ENCODE peak calls at places on chromosome 21, in six cellular contexts. One of them, this sample, is unnamed.

GRCh38 chr21:21291883-21292569 is 293.8 kb downstream of the NCAM2 start:
- DNase-seq in activated B cell treated with CpG ODN at 0.5 μM for 24 hours: no peak
- DNase-seq in NB4: no peak
- DNase-seq in GM13976: no peak
- DNase-seq in BJ: no peak
- DNase-seq in fibroblast of pulmonary artery: no peak
- DNase-seq in this sample: no peak

GRCh38 chr21:38438476-38438893 is 59.8 kb downstream of the ERG start:
- DNase-seq in NB4: peak
- DNase-seq in activated B cell treated with CpG ODN at 0.5 μM for 24 hours: no peak
- DNase-seq in GM13976: no peak
- DNase-seq in fibroblast of pulmonary artery: peak
- DNase-seq in BJ: peak
- DNase-seq in this sample: peak

GRCh38 chr21:41961282-41961701 is 7.5 kb upstream of the C2CD2 start:
- DNase-seq in GM13976: peak
- DNase-seq in BJ: no peak
- DNase-seq in activated B cell treated with CpG ODN at 0.5 μM for 24 hours: no peak
- DNase-seq in NB4: no peak
- DNase-seq in fibroblast of pulmonary artery: no peak
- DNase-seq in this sample: no peak

GRCh38 chr21:44424608-44425306 is 30.6 kb upstream of the LRRC3 start:
- DNase-seq in NB4: no peak
- DNase-seq in GM13976: no peak
- DNase-seq in activated B cell treated with CpG ODN at 0.5 μM for 24 hours: no peak
- DNase-seq in fibroblast of pulmonary artery: no peak
- DNase-seq in BJ: no peak
- DNase-seq in this sample: no peak

GRCh38 chr21:26795866-26796329 is 49.3 kb downstream of the ADAMTS1 start:
- DNase-seq in fibroblast of pulmonary artery: peak
- DNase-seq in activated B cell treated with CpG ODN at 0.5 μM for 24 hours: no peak
- DNase-seq in NB4: no peak
- DNase-seq in GM13976: no peak
- DNase-seq in BJ: peak
- DNase-seq in this sample: peak

GRCh38 chr21:26909972-26910371 is 56.9 kb downstream of the ADAMTS5 start:
- DNase-seq in GM13976: no peak
- DNase-seq in fibroblast of pulmonary artery: no peak
- DNase-seq in activated B cell treated with CpG ODN at 0.5 μM for 24 hours: no peak
- DNase-seq in NB4: no peak
- DNase-seq in BJ: no peak
- DNase-seq in this sample: no peak

GRCh38 chr21:35100351-35100771 is 51.3 kb upstream of the RUNX1 start:
- DNase-seq in BJ: no peak
- DNase-seq in activated B cell treated with CpG ODN at 0.5 μM for 24 hours: no peak
- DNase-seq in fibroblast of pulmonary artery: no peak
- DNase-seq in GM13976: no peak
- DNase-seq in NB4: no peak
- DNase-seq in this sample: no peak

GRCh38 chr21:41677671-41678015 is 89.2 kb downstream of the RIPK4 start:
- DNase-seq in GM13976: no peak
- DNase-seq in NB4: no peak
- DNase-seq in activated B cell treated with CpG ODN at 0.5 μM for 24 hours: no peak
- DNase-seq in BJ: no peak
- DNase-seq in fibroblast of pulmonary artery: no peak
- DNase-seq in this sample: peak

GRCh38 chr21:45388011-45388521 is 16.9 kb upstream of the COL18A1 start:
- DNase-seq in fibroblast of pulmonary artery: no peak
- DNase-seq in NB4: no peak
- DNase-seq in GM13976: no peak
- DNase-seq in activated B cell treated with CpG ODN at 0.5 μM for 24 hours: no peak
- DNase-seq in BJ: no peak
- DNase-seq in this sample: no peak

GRCh38 chr21:41449613-41450012 is 23.6 kb downstream of the MX1 start:
- DNase-seq in NB4: no peak
- DNase-seq in fibroblast of pulmonary artery: no peak
- DNase-seq in BJ: no peak
- DNase-seq in GM13976: no peak
- DNase-seq in activated B cell treated with CpG ODN at 0.5 μM for 24 hours: no peak
- DNase-seq in this sample: no peak

GRCh38 chr21:42471716-42472330 is 24.2 kb downstream of the RSPH1 start:
- DNase-seq in fibroblast of pulmonary artery: no peak
- DNase-seq in NB4: no peak
- DNase-seq in activated B cell treated with CpG ODN at 0.5 μM for 24 hours: peak
- DNase-seq in BJ: no peak
- DNase-seq in GM13976: no peak
- DNase-seq in this sample: no peak

GRCh38 chr21:46145159-46145839 is 10.1 kb downstream of the FTCD start:
- DNase-seq in NB4: no peak
- DNase-seq in activated B cell treated with CpG ODN at 0.5 μM for 24 hours: no peak
- DNase-seq in fibroblast of pulmonary artery: no peak
- DNase-seq in BJ: no peak
- DNase-seq in GM13976: no peak
- DNase-seq in this sample: no peak

DNA sequence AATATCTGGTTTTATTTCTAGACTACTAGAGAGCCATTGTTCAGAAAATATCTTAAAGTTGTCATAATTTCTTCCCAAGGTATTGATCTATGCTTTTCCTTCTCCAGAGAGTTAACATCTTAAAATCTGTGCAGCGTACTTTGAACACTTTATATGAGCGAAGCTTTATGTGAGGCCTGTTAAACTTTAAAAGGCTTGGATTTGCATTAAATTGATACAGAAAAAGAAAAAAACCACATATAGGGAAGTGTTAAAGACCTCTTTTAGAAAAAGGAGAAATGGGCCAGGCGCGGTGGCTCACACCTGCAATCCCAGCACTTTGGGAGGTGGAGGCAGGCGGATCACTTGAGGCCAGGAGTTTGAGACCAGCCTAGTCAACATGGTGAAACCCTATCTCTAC is 59.2 kb upstream of the MORC3 start:
- DNase-seq in activated B cell treated with CpG ODN at 0.5 μM for 24 hours: no peak
- DNase-seq in fibroblast of pulmonary artery: no peak
- DNase-seq in NB4: no peak
- DNase-seq in BJ: no peak
- DNase-seq in GM13976: no peak
- DNase-seq in this sample: no peak
- TF ChIP-seq CTCF in activated B cell treated with CpG ODN at 0.5 μM for 24 hours: no peak
- TF ChIP-seq CTCF in fibroblast of pulmonary artery: no peak
- TF ChIP-seq CTCF in NB4: no peak
- TF ChIP-seq CTCF in BJ: no peak
- TF ChIP-seq CTCF in GM13976: no peak
- TF ChIP-seq CTCF in this sample: peak

GRCh38 chr21:37062592-37062933 is 10.3 kb downstream of the PIGP start:
- DNase-seq in NB4: no peak
- DNase-seq in BJ: no peak
- DNase-seq in activated B cell treated with CpG ODN at 0.5 μM for 24 hours: no peak
- DNase-seq in fibroblast of pulmonary artery: no peak
- DNase-seq in GM13976: no peak
- DNase-seq in this sample: no peak

GRCh38 chr21:37059181-37059580 is 13.7 kb downstream of the PIGP start:
- DNase-seq in BJ: no peak
- DNase-seq in fibroblast of pulmonary artery: no peak
- DNase-seq in NB4: no peak
- DNase-seq in activated B cell treated with CpG ODN at 0.5 μM for 24 hours: no peak
- DNase-seq in GM13976: no peak
- DNase-seq in this sample: no peak

GRCh38 chr21:37057614-37058013 is 15.3 kb downstream of the PIGP start:
- DNase-seq in GM13976: no peak
- DNase-seq in BJ: no peak
- DNase-seq in activated B cell treated with CpG ODN at 0.5 μM for 24 hours: no peak
- DNase-seq in NB4: no peak
- DNase-seq in fibroblast of pulmonary artery: no peak
- DNase-seq in this sample: no peak

GRCh38 chr21:37061926-37062591 is 10.8 kb downstream of the PIGP start:
- DNase-seq in GM13976: no peak
- DNase-seq in BJ: no peak
- DNase-seq in fibroblast of pulmonary artery: peak
- DNase-seq in activated B cell treated with CpG ODN at 0.5 μM for 24 hours: no peak
- DNase-seq in NB4: peak
- DNase-seq in this sample: no peak

DNA sequence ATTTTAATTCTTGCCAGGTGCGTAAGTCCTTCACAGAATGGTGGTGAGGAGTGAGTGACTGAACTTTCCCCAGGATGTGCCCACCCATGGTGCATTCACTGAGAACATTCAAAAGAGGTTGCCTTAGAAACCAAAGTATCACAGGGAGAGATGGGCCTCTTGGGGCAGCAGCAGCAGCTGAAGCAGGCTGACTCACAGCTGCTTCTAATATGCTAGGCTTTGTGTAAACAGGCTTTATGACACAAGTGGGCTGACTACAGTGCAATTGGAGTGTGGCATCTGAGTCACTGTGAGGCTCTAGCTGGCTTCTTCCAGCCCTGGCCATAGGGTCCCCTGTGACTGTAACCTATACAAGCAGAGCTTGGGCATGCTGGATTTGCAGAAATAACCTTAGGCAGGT is 12.6 kb downstream of the PIGP start:
- DNase-seq in GM13976: no peak
- DNase-seq in BJ: peak
- DNase-seq in activated B cell treated with CpG ODN at 0.5 μM for 24 hours: no peak
- DNase-seq in NB4: peak
- DNase-seq in fibroblast of pulmonary artery: peak
- DNase-seq in this sample: peak
- TF ChIP-seq CTCF in GM13976: no peak
- TF ChIP-seq CTCF in BJ: peak
- TF ChIP-seq CTCF in activated B cell treated with CpG ODN at 0.5 μM for 24 hours: no peak
- TF ChIP-seq CTCF in NB4: no peak
- TF ChIP-seq CTCF in fibroblast of pulmonary artery: peak
- TF ChIP-seq CTCF in this sample: no peak

DNA sequence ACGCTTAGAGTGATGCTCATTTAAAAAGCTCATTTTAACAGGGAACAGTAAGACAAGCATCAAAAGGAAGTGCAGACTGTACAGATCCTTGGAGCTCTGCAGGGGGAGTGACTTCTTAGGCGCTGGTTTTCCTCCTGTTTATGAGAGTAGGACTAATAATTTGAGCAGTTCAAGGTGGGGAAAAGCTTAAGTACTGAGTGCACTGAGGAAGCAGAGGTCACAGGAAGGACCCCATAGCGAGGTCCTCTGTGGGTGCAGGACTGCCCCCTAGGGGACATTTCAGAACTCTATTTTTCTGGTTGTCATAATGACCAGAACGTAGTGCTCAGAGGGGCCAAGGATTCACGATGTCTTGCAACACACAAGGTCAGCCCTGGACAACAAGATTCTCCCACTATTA is 112.1 kb downstream of the HLCS start:
- DNase-seq in fibroblast of pulmonary artery: peak
- DNase-seq in activated B cell treated with CpG ODN at 0.5 μM for 24 hours: no peak
- DNase-seq in GM13976: peak
- DNase-seq in BJ: no peak
- DNase-seq in NB4: peak
- DNase-seq in this sample: peak
- TF ChIP-seq CTCF in fibroblast of pulmonary artery: peak
- TF ChIP-seq CTCF in activated B cell treated with CpG ODN at 0.5 μM for 24 hours: no peak
- TF ChIP-seq CTCF in GM13976: peak
- TF ChIP-seq CTCF in BJ: peak
- TF ChIP-seq CTCF in NB4: peak
- TF ChIP-seq CTCF in this sample: peak

DNA sequence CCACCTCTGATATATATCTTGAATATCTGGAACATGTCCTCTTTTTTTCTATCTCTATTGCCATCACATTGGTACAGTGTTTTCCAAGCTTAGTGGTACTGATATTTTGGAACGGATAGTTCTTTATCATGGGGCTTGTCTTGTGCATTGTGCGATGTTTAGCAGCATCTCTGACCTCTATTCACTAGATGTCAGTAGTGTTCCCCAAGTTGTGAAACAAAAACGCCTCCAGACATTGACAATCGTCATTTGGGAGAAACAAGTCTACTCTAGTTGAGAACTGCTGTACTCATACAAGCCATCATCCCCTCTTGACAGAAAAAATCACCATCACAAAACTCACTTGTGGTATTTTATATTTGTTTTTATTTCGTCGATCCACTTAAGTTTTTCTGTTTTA is 79.7 kb upstream of the CHODL start:
- DNase-seq in activated B cell treated with CpG ODN at 0.5 μM for 24 hours: no peak
- DNase-seq in GM13976: no peak
- DNase-seq in NB4: peak
- DNase-seq in fibroblast of pulmonary artery: no peak
- DNase-seq in BJ: no peak
- DNase-seq in this sample: no peak
- TF ChIP-seq CTCF in activated B cell treated with CpG ODN at 0.5 μM for 24 hours: no peak
- TF ChIP-seq CTCF in GM13976: no peak
- TF ChIP-seq CTCF in NB4: peak
- TF ChIP-seq CTCF in fibroblast of pulmonary artery: no peak
- TF ChIP-seq CTCF in BJ: no peak
- TF ChIP-seq CTCF in this sample: no peak